ENCODE peak calls at places on chromosomes 13 and 19, in nine cellular contexts. One of them, this sample, is unnamed.

GRCh38 chr13:66492479-66492878 is 737.7 kb downstream of the PCDH9 start:
- DNase-seq in lower lobe of right lung: no peak
- DNase-seq in IMR-90: no peak
- DNase-seq in CD4-positive, alpha-beta T cell: no peak
- DNase-seq in SK-N-SH: peak
- DNase-seq in uterus: no peak
- DNase-seq in pancreas: no peak
- DNase-seq in PC-9: no peak
- DNase-seq in WERI-Rb-1: peak
- DNase-seq in this sample: no peak

GRCh38 chr13:81639984-81640582 is 1299.2 kb upstream of the SPRY2 start:
- DNase-seq in lower lobe of right lung: no peak
- DNase-seq in IMR-90: no peak
- DNase-seq in CD4-positive, alpha-beta T cell: no peak
- DNase-seq in SK-N-SH: peak
- DNase-seq in uterus: no peak
- DNase-seq in pancreas: peak
- DNase-seq in PC-9: no peak
- DNase-seq in WERI-Rb-1: peak
- DNase-seq in this sample: no peak

GRCh38 chr13:25018729-25019115 is 77.2 kb upstream of the PABPC3 start:
- DNase-seq in lower lobe of right lung: no peak
- DNase-seq in IMR-90: no peak
- DNase-seq in CD4-positive, alpha-beta T cell: no peak
- DNase-seq in SK-N-SH: no peak
- DNase-seq in uterus: no peak
- DNase-seq in pancreas: no peak
- DNase-seq in PC-9: no peak
- DNase-seq in WERI-Rb-1: peak
- DNase-seq in this sample: peak

GRCh38 chr19:31436121-31436776 is 87.0 kb upstream of the TSHZ3 start:
- DNase-seq in lower lobe of right lung: no peak
- DNase-seq in IMR-90: peak
- DNase-seq in CD4-positive, alpha-beta T cell: no peak
- DNase-seq in SK-N-SH: no peak
- DNase-seq in uterus: no peak
- DNase-seq in pancreas: no peak
- DNase-seq in PC-9: no peak
- DNase-seq in WERI-Rb-1: no peak
- DNase-seq in this sample: no peak

GRCh38 chr19:10044390-10044789 is 31.1 kb downstream of the RDH8 start:
- DNase-seq in lower lobe of right lung: no peak
- DNase-seq in IMR-90: no peak
- DNase-seq in CD4-positive, alpha-beta T cell: no peak
- DNase-seq in SK-N-SH: no peak
- DNase-seq in uterus: no peak
- DNase-seq in pancreas: no peak
- DNase-seq in PC-9: peak
- DNase-seq in WERI-Rb-1: no peak
- DNase-seq in this sample: no peak

GRCh38 chr13:20397896-20398295 is 127.8 kb downstream of the CRYL1 start:
- DNase-seq in lower lobe of right lung: no peak
- DNase-seq in IMR-90: no peak
- DNase-seq in CD4-positive, alpha-beta T cell: no peak
- DNase-seq in SK-N-SH: no peak
- DNase-seq in uterus: no peak
- DNase-seq in pancreas: no peak
- DNase-seq in PC-9: no peak
- DNase-seq in WERI-Rb-1: no peak
- DNase-seq in this sample: no peak

GRCh38 chr19:46731007-46731501 is 14.1 kb upstream of the PRKD2 start:
- DNase-seq in lower lobe of right lung: peak
- DNase-seq in IMR-90: peak
- DNase-seq in CD4-positive, alpha-beta T cell: no peak
- DNase-seq in SK-N-SH: no peak
- DNase-seq in uterus: no peak
- DNase-seq in pancreas: no peak
- DNase-seq in PC-9: peak
- DNase-seq in WERI-Rb-1: no peak
- DNase-seq in this sample: peak

GRCh38 chr13:91817250-91817649 is 418.8 kb downstream of the GPC5 start:
- DNase-seq in lower lobe of right lung: no peak
- DNase-seq in IMR-90: peak
- DNase-seq in CD4-positive, alpha-beta T cell: no peak
- DNase-seq in SK-N-SH: peak
- DNase-seq in uterus: no peak
- DNase-seq in pancreas: no peak
- DNase-seq in PC-9: no peak
- DNase-seq in WERI-Rb-1: peak
- DNase-seq in this sample: no peak

GRCh38 chr13:35891486-35891885 is 239.7 kb downstream of the DCLK1 start:
- DNase-seq in lower lobe of right lung: no peak
- DNase-seq in IMR-90: peak
- DNase-seq in CD4-positive, alpha-beta T cell: no peak
- DNase-seq in SK-N-SH: no peak
- DNase-seq in uterus: no peak
- DNase-seq in pancreas: no peak
- DNase-seq in PC-9: no peak
- DNase-seq in WERI-Rb-1: no peak
- DNase-seq in this sample: no peak

GRCh38 chr13:40790232-40790631 is 821 bp downstream of the SLC25A15 start:
- DNase-seq in lower lobe of right lung: no peak
- DNase-seq in IMR-90: no peak
- DNase-seq in CD4-positive, alpha-beta T cell: no peak
- DNase-seq in SK-N-SH: peak
- DNase-seq in uterus: no peak
- DNase-seq in pancreas: no peak
- DNase-seq in PC-9: no peak
- DNase-seq in WERI-Rb-1: no peak
- DNase-seq in this sample: no peak

GRCh38 chr13:40792284-40793051 is 3.1 kb downstream of the SLC25A15 start:
- DNase-seq in lower lobe of right lung: no peak
- DNase-seq in IMR-90: no peak
- DNase-seq in CD4-positive, alpha-beta T cell: no peak
- DNase-seq in SK-N-SH: no peak
- DNase-seq in uterus: no peak
- DNase-seq in pancreas: no peak
- DNase-seq in PC-9: no peak
- DNase-seq in WERI-Rb-1: no peak
- DNase-seq in this sample: no peak

GRCh38 chr13:40787062-40787461 is 2.3 kb upstream of the SLC25A15 start:
- DNase-seq in lower lobe of right lung: no peak
- DNase-seq in IMR-90: peak
- DNase-seq in CD4-positive, alpha-beta T cell: no peak
- DNase-seq in SK-N-SH: no peak
- DNase-seq in uterus: no peak
- DNase-seq in pancreas: no peak
- DNase-seq in PC-9: no peak
- DNase-seq in WERI-Rb-1: no peak
- DNase-seq in this sample: no peak

GRCh38 chr13:40786568-40786996 is 2.8 kb upstream of the SLC25A15 start:
- DNase-seq in lower lobe of right lung: no peak
- DNase-seq in IMR-90: peak
- DNase-seq in CD4-positive, alpha-beta T cell: no peak
- DNase-seq in SK-N-SH: no peak
- DNase-seq in uterus: no peak
- DNase-seq in pancreas: no peak
- DNase-seq in PC-9: no peak
- DNase-seq in WERI-Rb-1: no peak
- DNase-seq in this sample: no peak

GRCh38 chr13:40789275-40790231 is at the start of gene SLC25A15:
- DNase-seq in lower lobe of right lung: peak
- DNase-seq in IMR-90: peak
- DNase-seq in CD4-positive, alpha-beta T cell: peak
- DNase-seq in SK-N-SH: peak
- DNase-seq in uterus: peak
- DNase-seq in pancreas: peak
- DNase-seq in PC-9: peak
- DNase-seq in WERI-Rb-1: peak
- DNase-seq in this sample: peak
- TF ChIP-seq CTCF in lower lobe of right lung: peak
- TF ChIP-seq CTCF in IMR-90: peak
- TF ChIP-seq CTCF in CD4-positive, alpha-beta T cell: no peak
- TF ChIP-seq CTCF in SK-N-SH: no peak
- TF ChIP-seq CTCF in uterus: peak
- TF ChIP-seq CTCF in pancreas: no peak
- TF ChIP-seq CTCF in PC-9: no peak
- TF ChIP-seq CTCF in WERI-Rb-1: peak
- TF ChIP-seq CTCF in this sample: peak

DNA sequence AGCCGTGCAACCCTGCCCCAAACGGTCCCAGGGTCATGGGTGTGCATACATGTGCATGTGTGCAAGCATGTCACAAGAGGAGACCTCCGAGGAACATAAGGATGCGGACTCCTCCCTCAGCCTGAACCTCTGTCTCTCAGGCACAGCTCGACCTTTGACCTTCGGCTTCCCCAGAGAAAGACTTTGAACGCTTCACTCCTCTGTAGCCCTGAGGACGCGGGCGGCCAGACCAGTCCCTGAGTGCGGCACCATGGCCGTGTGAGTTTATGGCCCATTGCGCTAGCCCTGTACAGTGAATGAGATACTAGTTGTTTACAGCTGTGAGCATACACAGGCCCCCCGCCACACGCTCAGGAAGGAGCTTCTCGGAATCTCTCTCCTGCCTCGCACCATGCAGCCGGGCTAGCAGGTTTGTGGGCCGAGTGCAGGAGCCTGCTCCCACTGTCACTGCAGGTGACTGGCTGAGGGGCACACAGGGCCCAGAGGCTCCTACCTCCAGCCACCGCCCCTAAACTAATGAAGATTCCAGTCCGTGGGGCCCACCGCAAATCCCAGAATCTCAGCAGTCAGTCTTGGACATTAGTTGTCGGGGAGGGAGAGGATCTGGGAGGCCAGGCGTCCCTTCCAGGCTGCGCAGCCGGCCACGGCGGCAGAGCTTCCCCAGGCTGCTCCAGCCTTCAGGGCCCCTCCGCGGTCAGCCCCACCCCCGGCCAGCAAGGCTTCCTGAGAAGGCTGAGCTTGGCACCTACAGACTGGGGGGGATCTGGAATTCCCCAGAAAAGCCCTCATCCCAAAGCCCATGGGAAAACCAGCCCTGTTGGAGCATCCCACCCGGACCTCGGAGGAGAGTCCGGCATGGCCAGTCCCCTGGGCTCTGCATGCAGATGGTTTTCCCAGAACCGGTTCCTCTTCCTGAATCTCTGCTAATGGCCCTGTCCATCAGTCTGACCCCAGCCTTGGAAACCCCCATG is 10.6 kb downstream of the RASA3 start:
- DNase-seq in lower lobe of right lung: no peak
- DNase-seq in IMR-90: no peak
- DNase-seq in CD4-positive, alpha-beta T cell: no peak
- DNase-seq in SK-N-SH: peak
- DNase-seq in uterus: no peak
- DNase-seq in pancreas: no peak
- DNase-seq in PC-9: no peak
- DNase-seq in WERI-Rb-1: no peak
- DNase-seq in this sample: peak
- H3K27ac ChIP-seq in lower lobe of right lung: no peak
- H3K27ac ChIP-seq in IMR-90: peak
- H3K27ac ChIP-seq in CD4-positive, alpha-beta T cell: peak
- H3K27ac ChIP-seq in SK-N-SH: no peak
- H3K27ac ChIP-seq in uterus: peak
- H3K27ac ChIP-seq in pancreas: no peak
- H3K27ac ChIP-seq in PC-9: no peak
- H3K27ac ChIP-seq in WERI-Rb-1: no peak
- H3K27ac ChIP-seq in this sample: no peak

GRCh38 chr19:18274776-18275356 is 614 bp upstream of the IQCN start:
- DNase-seq in lower lobe of right lung: peak
- DNase-seq in IMR-90: peak
- DNase-seq in CD4-positive, alpha-beta T cell: peak
- DNase-seq in SK-N-SH: no peak
- DNase-seq in uterus: peak
- DNase-seq in pancreas: peak
- DNase-seq in PC-9: peak
- DNase-seq in WERI-Rb-1: peak
- DNase-seq in this sample: peak
- TF ChIP-seq CTCF in lower lobe of right lung: no peak
- TF ChIP-seq CTCF in IMR-90: peak
- TF ChIP-seq CTCF in CD4-positive, alpha-beta T cell: no peak
- TF ChIP-seq CTCF in SK-N-SH: no peak
- TF ChIP-seq CTCF in uterus: no peak
- TF ChIP-seq CTCF in pancreas: no peak
- TF ChIP-seq CTCF in PC-9: no peak
- TF ChIP-seq CTCF in WERI-Rb-1: no peak
- TF ChIP-seq CTCF in this sample: no peak

GRCh38 chr13:50713849-50714248 is 129.6 kb downstream of the DLEU7 start:
- DNase-seq in lower lobe of right lung: peak
- DNase-seq in IMR-90: peak
- DNase-seq in CD4-positive, alpha-beta T cell: no peak
- DNase-seq in SK-N-SH: no peak
- DNase-seq in uterus: no peak
- DNase-seq in pancreas: no peak
- DNase-seq in PC-9: no peak
- DNase-seq in WERI-Rb-1: no peak
- DNase-seq in this sample: peak
- H3K27ac ChIP-seq in lower lobe of right lung: peak
- H3K27ac ChIP-seq in IMR-90: no peak
- H3K27ac ChIP-seq in CD4-positive, alpha-beta T cell: no peak
- H3K27ac ChIP-seq in SK-N-SH: no peak
- H3K27ac ChIP-seq in uterus: no peak
- H3K27ac ChIP-seq in pancreas: no peak
- H3K27ac ChIP-seq in PC-9: no peak
- H3K27ac ChIP-seq in WERI-Rb-1: no peak
- H3K27ac ChIP-seq in this sample: no peak

GRCh38 chr19:58021541-58022282 is 12.1 kb upstream of the ZSCAN1 start:
- DNase-seq in lower lobe of right lung: no peak
- DNase-seq in IMR-90: peak
- DNase-seq in CD4-positive, alpha-beta T cell: no peak
- DNase-seq in SK-N-SH: peak
- DNase-seq in uterus: peak
- DNase-seq in pancreas: peak
- DNase-seq in PC-9: peak
- DNase-seq in WERI-Rb-1: peak
- DNase-seq in this sample: no peak
- TF ChIP-seq CTCF in lower lobe of right lung: peak
- TF ChIP-seq CTCF in IMR-90: peak
- TF ChIP-seq CTCF in CD4-positive, alpha-beta T cell: no peak
- TF ChIP-seq CTCF in SK-N-SH: peak
- TF ChIP-seq CTCF in uterus: peak
- TF ChIP-seq CTCF in pancreas: no peak
- TF ChIP-seq CTCF in PC-9: peak
- TF ChIP-seq CTCF in WERI-Rb-1: peak
- TF ChIP-seq CTCF in this sample: peak